ENCODE peak calls at places on chromosome 22, in nine cellular contexts. R is PC-3; X is brain microvascular endothelial cell; G is activated naive CD4-positive, alpha-beta T cell treated with Interleukin-2 at 50 U/mL for 16 hours; D is activated CD4-positive, alpha-beta T cell treated with anti-CD3 and anti-CD28 coated beads for 48 hours; U is coronary artery; L is stimulated activated naive B cell treated with anti-CD40 and anti-IgM and Interleukin-4, amounts not matched to agents 10 μg/mL and 1 μg/mL and 100 μg/mL, for 72 hours; J is PC-9; H is NK-92 treated with Interleukin-12 subunit alpha and Interleukin-12 subunit beta, amount 100 ng/mL, for 24 hours. B is an unnamed sample.

GRCh38 chr22:41780714-41781507 is 19.6 kb upstream of the CCDC134 start:
- DNase-seq in R (no peak), X (peak; percentile 42), G (peak; percentile 87), D (peak; percentile 93), U (no peak), L (peak; percentile 90), J (no peak), H (peak; percentile 83), B (peak; percentile 50)

GRCh38 chr22:50271519-50271970 is 1.4 kb upstream of the MAPK11 start:
- DNase-seq in R (peak; percentile 56), X (no peak), G (peak; percentile 68), D (peak; percentile 68), U (no peak), L (no peak), J (no peak), H (no peak), B (peak; percentile 43)

GRCh38 chr22:45537734-45538181 is 35.1 kb downstream of the FBLN1 start:
- DNase-seq in R (no peak), X (peak; percentile 66), G (no peak), D (no peak), U (peak; percentile 86), L (no peak), J (no peak), H (no peak), B (peak; percentile 86)

GRCh38 chr22:41934284-41935014 is 7.8 kb upstream of the TNFRSF13C start:
- DNase-seq in R (no peak), X (no peak), G (no peak), D (no peak), U (no peak), L (no peak), J (no peak), H (no peak), B (no peak)

GRCh38 chr22:20256562-20257473 is 11.3 kb downstream of the RTN4R start:
- DNase-seq in R (no peak), X (no peak), G (no peak), D (no peak), U (no peak), L (no peak), J (no peak), H (no peak), B (no peak)

GRCh38 chr22:23591203-23591791 is 11.2 kb upstream of the IGLL1 start:
- DNase-seq in R (peak; percentile 51), X (peak; percentile 53), G (peak; percentile 54), D (peak; percentile 75), U (no peak), L (peak; percentile 28), J (no peak), H (peak; percentile 17), B (peak; percentile 56)

GRCh38 chr22:32527756-32528155 is 53.1 kb downstream of the FBXO7 start:
- DNase-seq in R (no peak), X (no peak), G (no peak), D (no peak), U (no peak), L (no peak), J (peak; percentile 4), H (no peak), B (no peak)

GRCh38 chr22:47851586-47851985 is 1089.1 kb downstream of the TBC1D22A start:
- DNase-seq in R (no peak), X (no peak), G (no peak), D (no peak), U (no peak), L (no peak), J (no peak), H (no peak), B (no peak)

GRCh38 chr22:22195265-22196017 is 49.1 kb upstream of the VPREB1 start:
- DNase-seq in R (peak; percentile 85), X (peak; percentile 40), G (peak; percentile 80), D (peak; percentile 91), U (no peak), L (peak; percentile 78), J (peak; percentile 53), H (peak; percentile 57), B (peak; percentile 49)

GRCh38 chr22:41237707-41238569 is 2.8 kb downstream of the CHADL start:
- DNase-seq in R (peak; percentile 71), X (no peak), G (peak; percentile 79), D (peak; percentile 87), U (no peak), L (peak; percentile 82), J (peak; percentile 42), H (no peak), B (peak; percentile 40)

GRCh38 chr22:27108425-27109114 is 451.2 kb downstream of the MIAT start:
- DNase-seq in R (no peak), X (no peak), G (no peak), D (no peak), U (peak; percentile 90), L (no peak), J (no peak), H (no peak), B (peak; percentile 66)

GRCh38 chr22:17866621-17867020 is 92.4 kb upstream of the BID start:
- DNase-seq in R (no peak), X (no peak), G (no peak), D (no peak), U (no peak), L (no peak), J (no peak), H (no peak), B (no peak)

GRCh38 chr22:29332886-29333496 is 17.5 kb upstream of the RASL10A start:
- DNase-seq in R (no peak), X (no peak), G (no peak), D (no peak), U (no peak), L (no peak), J (no peak), H (no peak), B (no peak)